ENCODE peak calls at places on chromosomes 16 and 17, in seven cellular contexts. Y is ascending aorta, E is cardiac fibroblast, M is cardiac muscle cell, R is HFF-Myc, I is foreskin keratinocyte, J is choroid plexus epithelial cell. L is an unnamed sample.

GRCh38 chr17:26774291-26775218 is 519.4 kb upstream of the WSB1 start:
- DNase-seq in Y (no peak), E (no peak), M (no peak), R (no peak), I (no peak), J (no peak), L (no peak)

GRCh38 chr16:3021449-3022207 is 1.5 kb downstream of the TNFRSF12A start:
- DNase-seq in Y (peak), E (peak), M (peak), R (peak), I (peak), J (peak), L (peak)

GRCh38 chr16:88430524-88431446 is 22.3 kb upstream of the ZFPM1 start:
- DNase-seq in Y (no peak), E (no peak), M (no peak), R (no peak), I (no peak), J (peak), L (peak)

GRCh38 chr17:39001703-39002637 is 34.8 kb upstream of the FBXO47 start:
- DNase-seq in Y (peak), E (peak), M (no peak), R (peak), I (peak), J (peak), L (no peak)

GRCh38 chr17:28256370-28256769 is 62.6 kb upstream of the TMEM97 start:
- DNase-seq in Y (no peak), E (no peak), M (no peak), R (no peak), I (no peak), J (no peak), L (no peak)

GRCh38 chr16:71282943-71283342 is 6.3 kb downstream of the CMTR2 start:
- DNase-seq in Y (no peak), E (no peak), M (no peak), R (no peak), I (no peak), J (no peak), L (no peak)

GRCh38 chr17:61238455-61238933 is 161.1 kb upstream of the TBX2 start:
- DNase-seq in Y (no peak), E (no peak), M (no peak), R (no peak), I (no peak), J (no peak), L (no peak)

GRCh38 chr17:77049440-77049839 is 91.3 kb upstream of the SEC14L1 start:
- DNase-seq in Y (no peak), E (no peak), M (peak), R (peak), I (no peak), J (no peak), L (no peak)

GRCh38 chr17:66302761-66303626 is 581 bp downstream of the PRKCA start:
- DNase-seq in Y (no peak), E (peak), M (peak), R (no peak), I (peak), J (peak), L (peak)

GRCh38 chr17:77352441-77352840 is 211.7 kb downstream of the SEC14L1 start:
- DNase-seq in Y (no peak), E (no peak), M (no peak), R (no peak), I (no peak), J (no peak), L (no peak)

GRCh38 chr16:58511933-58512815 is 3.1 kb upstream of the SETD6 start:
- DNase-seq in Y (no peak), E (peak), M (peak), R (no peak), I (no peak), J (peak), L (peak)

GRCh38 chr16:79375351-79375750 is 225.2 kb downstream of the MAF start:
- DNase-seq in Y (no peak), E (no peak), M (no peak), R (no peak), I (no peak), J (no peak), L (no peak)

GRCh38 chr17:37824534-37825485 is 80.0 kb upstream of the HNF1B start:
- DNase-seq in Y (no peak), E (peak), M (peak), R (peak), I (peak), J (peak), L (no peak)

GRCh38 chr16:11582157-11582814 is 4.4 kb downstream of the LITAF start:
- DNase-seq in Y (no peak), E (no peak), M (no peak), R (no peak), I (no peak), J (no peak), L (peak)

GRCh38 chr16:674968-675883 is at the start of gene RHBDL1:
- DNase-seq in Y (no peak), E (peak), M (no peak), R (no peak), I (no peak), J (peak), L (no peak)

GRCh38 chr17:3475155-3475808 is 515 bp upstream of the ASPA start:
- DNase-seq in Y (no peak), E (no peak), M (no peak), R (no peak), I (no peak), J (peak), L (no peak)

GRCh38 chr17:45270828-45271418 is 9.0 kb upstream of the SPATA32 start:
- DNase-seq in Y (no peak), E (no peak), M (peak), R (no peak), I (no peak), J (no peak), L (no peak)

GRCh38 chr16:59168715-59169114 is 434.6 kb upstream of the GOT2 start:
- DNase-seq in Y (no peak), E (no peak), M (no peak), R (no peak), I (no peak), J (no peak), L (no peak)

GRCh38 chr17:73319766-73320165 is 8.0 kb upstream of the CDC42EP4 start:
- DNase-seq in Y (no peak), E (no peak), M (no peak), R (no peak), I (no peak), J (no peak), L (no peak)

GRCh38 chr16:1090620-1091587 is 5.1 kb downstream of the C1QTNF8 start:
- DNase-seq in Y (no peak), E (no peak), M (peak), R (no peak), I (no peak), J (no peak), L (no peak)

GRCh38 chr16:68475071-68475470 is 26.8 kb upstream of the SMPD3 start:
- DNase-seq in Y (no peak), E (no peak), M (no peak), R (no peak), I (peak), J (no peak), L (no peak)

GRCh38 chr16:86572041-86572521 is 5.5 kb downstream of the FOXC2 start:
- DNase-seq in Y (no peak), E (no peak), M (no peak), R (no peak), I (no peak), J (peak), L (no peak)

GRCh38 chr16:31087481-31087880 is 1.3 kb downstream of the PRSS53 start:
- DNase-seq in Y (no peak), E (no peak), M (no peak), R (no peak), I (no peak), J (no peak), L (no peak)

GRCh38 chr16:84661418-84662060 is 13.2 kb downstream of the KLHL36 start:
- DNase-seq in Y (no peak), E (no peak), M (no peak), R (no peak), I (no peak), J (no peak), L (no peak)

GRCh38 chr17:77405867-77406513 is 265.2 kb downstream of the SEC14L1 start:
- DNase-seq in Y (no peak), E (no peak), M (no peak), R (no peak), I (no peak), J (no peak), L (no peak)

GRCh38 chr17:44376124-44376523 is 12.5 kb upstream of the FAM171A2 start:
- DNase-seq in Y (no peak), E (peak), M (no peak), R (no peak), I (no peak), J (peak), L (peak)

GRCh38 chr16:87490091-87490798 is 2.6 kb downstream of the ZCCHC14 start:
- DNase-seq in Y (no peak), E (no peak), M (no peak), R (no peak), I (peak), J (peak), L (no peak)

GRCh38 chr16:65229191-65229662 is 107.4 kb upstream of the CDH11 start:
- DNase-seq in Y (no peak), E (peak), M (no peak), R (no peak), I (peak), J (peak), L (no peak)

GRCh38 chr17:171871-172270 is 9.6 kb downstream of the DOC2B start:
- DNase-seq in Y (no peak), E (no peak), M (no peak), R (no peak), I (no peak), J (no peak), L (no peak)

GRCh38 chr16:31186176-31186575 is 6.2 kb downstream of the FUS start:
- DNase-seq in Y (no peak), E (no peak), M (no peak), R (no peak), I (no peak), J (peak), L (no peak)

GRCh38 chr16:89574681-89575246 is 794 bp upstream of the CPNE7 start:
- DNase-seq in Y (no peak), E (peak), M (peak), R (no peak), I (no peak), J (peak), L (peak)

GRCh38 chr16:54533856-54534490 is 247.4 kb upstream of the IRX3 start:
- DNase-seq in Y (no peak), E (no peak), M (no peak), R (no peak), I (no peak), J (no peak), L (no peak)

GRCh38 chr16:54542805-54543504 is 256.4 kb upstream of the IRX3 start:
- DNase-seq in Y (no peak), E (no peak), M (no peak), R (no peak), I (no peak), J (no peak), L (no peak)

GRCh38 chr16:54540525-54541180 is 254.1 kb upstream of the IRX3 start:
- DNase-seq in Y (no peak), E (no peak), M (no peak), R (no peak), I (no peak), J (no peak), L (no peak)

DNA sequence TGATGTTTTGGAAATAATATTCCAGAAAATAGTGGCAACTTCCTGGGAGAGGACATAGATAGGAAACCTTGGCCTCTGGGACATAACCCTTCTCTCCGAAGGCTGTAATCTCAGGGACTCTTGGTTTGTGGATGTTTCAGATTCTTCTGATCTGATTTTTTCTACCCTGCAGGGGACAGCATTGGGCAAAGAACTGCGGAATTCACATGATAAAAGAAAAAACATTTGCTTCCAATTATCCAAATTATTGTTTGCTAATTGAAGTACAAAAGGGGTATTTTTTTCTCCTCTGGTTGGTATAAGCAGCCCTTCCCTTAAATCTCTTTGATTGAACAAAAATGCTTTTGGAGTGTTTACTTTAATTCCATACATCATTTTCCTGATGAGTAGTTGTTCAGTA is 251.7 kb upstream of the IRX3 start:
- DNase-seq in Y (no peak), E (no peak), M (no peak), R (no peak), I (no peak), J (peak), L (no peak)
- TF ChIP-seq CTCF in Y (no peak), E (peak), M (no peak), R (peak), I (peak), J (peak), L (no peak)

DNA sequence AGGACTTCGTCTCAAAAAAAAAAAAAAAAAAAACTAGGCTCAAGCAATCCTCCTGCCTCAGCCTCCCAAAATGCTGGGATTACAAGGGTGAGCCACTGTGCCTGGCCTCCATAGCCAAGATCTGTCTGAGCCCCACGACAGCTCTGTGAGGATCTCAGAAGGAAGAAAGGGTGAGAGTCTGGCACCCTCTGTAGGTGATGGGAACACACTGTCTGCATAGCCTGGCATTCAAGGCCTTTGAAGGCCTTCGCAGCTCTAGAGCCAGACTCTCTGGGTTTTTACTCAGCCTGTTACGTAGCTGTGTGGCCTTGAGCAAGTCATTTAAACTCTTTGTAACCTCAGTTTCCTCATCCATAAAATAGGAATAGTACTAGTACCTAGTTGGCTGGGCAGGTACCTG is 6.3 kb upstream of the XPO6 start:
- DNase-seq in Y (no peak), E (peak), M (no peak), R (no peak), I (peak), J (peak), L (peak)
- TF ChIP-seq CTCF in Y (no peak), E (peak), M (peak), R (peak), I (peak), J (peak), L (peak)

DNA sequence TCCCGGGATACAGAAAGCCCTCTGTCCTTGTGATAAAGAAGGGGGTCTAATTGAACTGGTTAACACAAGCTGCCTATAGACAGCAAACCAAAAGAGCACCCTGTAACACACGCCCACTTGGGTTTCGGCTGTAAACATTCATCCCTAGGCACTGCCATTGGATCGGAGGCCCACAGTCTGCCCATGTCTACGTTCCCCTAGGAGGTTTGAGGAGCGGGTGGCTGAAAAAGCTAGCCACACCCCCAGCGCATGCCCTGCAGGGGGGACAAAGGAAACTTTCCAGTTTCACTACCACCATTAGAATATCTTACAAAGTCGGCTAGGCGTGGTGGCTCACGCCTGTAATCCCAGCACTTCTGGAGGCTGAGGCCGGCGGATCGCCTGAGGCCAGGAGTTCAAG is 622.4 kb upstream of the SALL1 start:
- DNase-seq in Y (no peak), E (no peak), M (no peak), R (no peak), I (no peak), J (no peak), L (no peak)
- TF ChIP-seq CTCF in Y (no peak), E (no peak), M (no peak), R (no peak), I (no peak), J (no peak), L (no peak)

DNA sequence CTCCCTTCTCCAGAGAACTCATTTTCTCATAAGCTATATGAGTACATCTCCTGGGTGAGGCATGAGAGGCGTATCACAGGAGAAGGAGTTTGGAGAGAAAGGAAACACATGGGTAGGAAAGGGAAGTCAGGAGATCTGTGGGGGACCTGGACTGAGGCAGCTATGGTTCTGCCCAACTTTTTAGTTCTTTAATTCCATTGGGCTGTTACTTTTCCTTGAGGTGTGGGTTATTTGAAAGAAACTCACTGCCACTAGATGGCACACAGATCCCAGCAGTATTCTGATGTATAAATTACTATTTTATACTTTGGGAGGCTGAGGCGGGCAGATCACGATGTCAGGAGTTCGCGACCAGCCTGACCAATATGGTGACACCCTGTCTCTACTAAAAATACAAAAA is 63.6 kb downstream of the NUP93 start:
- DNase-seq in Y (no peak), E (peak), M (peak), R (no peak), I (no peak), J (peak), L (no peak)
- TF ChIP-seq CTCF in Y (no peak), E (peak), M (peak), R (peak), I (peak), J (peak), L (no peak)

DNA sequence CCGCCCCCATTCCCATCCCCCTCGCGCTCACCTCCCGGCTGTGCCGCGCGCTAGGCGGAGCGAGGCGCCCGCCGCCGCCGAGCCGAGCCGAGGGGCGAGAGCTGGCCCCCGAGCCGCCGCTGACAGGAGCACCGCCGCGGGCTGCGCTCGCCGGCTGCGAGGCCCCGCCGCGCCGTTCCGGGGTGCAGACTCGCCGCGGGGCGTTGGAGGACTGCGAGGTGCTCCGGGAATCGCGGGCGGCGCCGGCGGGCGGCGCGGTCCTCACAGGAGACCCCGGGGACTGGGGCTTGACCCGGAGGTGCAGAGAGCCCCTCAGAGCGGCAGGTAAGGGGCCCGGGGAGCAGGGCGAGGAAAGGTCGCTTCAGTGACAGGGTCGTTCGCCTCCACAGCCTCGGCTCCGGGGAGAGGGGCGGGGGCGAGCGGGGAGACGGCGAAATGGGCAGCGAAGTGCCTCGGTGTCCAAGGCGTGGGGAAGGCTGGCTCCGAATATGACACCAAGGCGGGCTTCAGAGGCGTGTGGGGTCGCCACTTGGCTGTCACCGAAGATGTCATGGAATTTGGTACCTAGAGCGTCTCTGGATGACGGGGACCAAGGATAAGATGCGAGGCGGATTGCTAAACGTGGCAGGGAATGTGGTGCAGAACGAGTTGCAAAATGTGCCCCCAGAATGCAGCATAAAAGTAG is 533 bp downstream of the TANC2 start:
- DNase-seq in Y (no peak), E (no peak), M (peak), R (no peak), I (no peak), J (peak), L (no peak)
- TF ChIP-seq CTCF in Y (no peak), E (no peak), M (no peak), R (no peak), I (no peak), J (no peak), L (no peak)

GRCh38 chr17:42844271-42844670 is at the start of gene AOC2:
- DNase-seq in Y (no peak), E (peak), M (no peak), R (no peak), I (no peak), J (no peak), L (no peak)

GRCh38 chr17:42842286-42842685 is 2.1 kb upstream of the AOC2 start:
- DNase-seq in Y (no peak), E (no peak), M (no peak), R (no peak), I (no peak), J (no peak), L (no peak)

GRCh38 chr17:42844761-42845555 is 578 bp downstream of the AOC2 start:
- DNase-seq in Y (no peak), E (no peak), M (no peak), R (no peak), I (no peak), J (no peak), L (no peak)

GRCh38 chr17:42845556-42845917 is 1.2 kb downstream of the AOC2 start:
- DNase-seq in Y (no peak), E (no peak), M (no peak), R (no peak), I (no peak), J (no peak), L (no peak)

DNA sequence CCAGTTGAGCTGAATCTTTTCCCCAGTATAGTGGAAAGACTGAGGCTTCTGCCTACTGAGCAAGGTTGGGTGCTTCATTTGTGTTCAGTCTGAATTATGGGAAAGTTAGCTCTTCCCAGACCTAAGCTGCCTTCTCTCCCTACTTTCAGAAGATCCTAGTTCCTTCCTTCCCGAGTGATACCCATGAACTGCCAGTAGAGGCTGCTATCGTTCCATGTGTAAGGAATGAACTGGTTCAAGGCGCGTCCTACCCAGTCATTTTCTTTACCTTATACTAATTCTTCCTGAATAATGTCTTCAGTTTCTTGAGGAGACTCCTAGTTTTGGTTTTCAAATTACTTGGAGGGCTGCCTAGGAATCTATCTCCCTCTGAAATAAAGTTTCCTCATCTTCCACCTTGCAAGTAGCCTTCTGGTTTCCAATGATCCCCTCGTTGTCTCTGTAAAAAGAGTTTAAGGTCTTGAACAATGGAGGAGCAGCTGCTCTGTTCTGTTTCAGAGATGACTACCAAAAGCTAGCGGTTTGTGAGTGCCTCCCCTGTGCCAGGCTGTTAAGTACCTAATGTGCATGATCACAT is 934 bp upstream of the AOC2 start:
- DNase-seq in Y (no peak), E (peak), M (peak), R (no peak), I (peak), J (peak), L (peak)
- TF ChIP-seq CTCF in Y (peak), E (peak), M (peak), R (peak), I (peak), J (peak), L (peak)